ENCODE peak calls at places on chromosomes 3 and 15, in eight cellular contexts. Z is cardiac fibroblast, C is AG09309, K is heart left ventricle, U is A549, H is endothelial cell of umbilical vein, S is body of pancreas, P is RWPE2. R is an unnamed sample.
A peak's percentile ranks its signal among the peaks of the same experiment; 100 is the strongest.

GRCh38 chr15:77037475-77038209 is 33.3 kb downstream of the TSPAN3 start:
- DNase-seq in U (no peak), Z (no peak), S (peak; percentile 11), K (no peak), P (no peak), H (no peak), C (no peak), R (no peak)

GRCh38 chr3:104635872-104636580 is 730.7 kb upstream of the ALCAM start:
- DNase-seq in C (no peak), S (peak; percentile 34), Z (no peak), K (no peak), U (no peak), P (no peak), H (no peak), R (peak; percentile 21)

GRCh38 chr3:187484547-187485325 is 116.6 kb downstream of the RTP4 start:
- DNase-seq in S (no peak), P (no peak), K (no peak), H (no peak), C (no peak), Z (no peak), U (no peak), R (no peak)

GRCh38 chr3:62665627-62666433 is 209.4 kb downstream of the CADPS start:
- DNase-seq in H (peak; percentile 52), P (peak; percentile 51), S (peak; percentile 75), K (peak; percentile 66), C (peak; percentile 16), Z (peak; percentile 66), U (peak; percentile 0), R (peak; percentile 83)

GRCh38 chr3:42544492-42545283 is 37.1 kb downstream of the SEC22C start:
- DNase-seq in P (no peak), S (peak; percentile 71), C (no peak), K (peak; percentile 61), Z (peak; percentile 10), H (peak; percentile 36), U (no peak), R (no peak)

GRCh38 chr15:62739082-62739481 is 303.5 kb upstream of the TPM1 start:
- DNase-seq in K (no peak), P (no peak), U (peak; percentile 32), C (no peak), S (no peak), H (no peak), Z (peak; percentile 72), R (no peak)

GRCh38 chr3:182621435-182622240 is 171.7 kb upstream of the ATP11B start:
- DNase-seq in Z (no peak), P (no peak), H (peak; percentile 15), U (no peak), C (no peak), S (no peak), K (no peak), R (no peak)

GRCh38 chr3:113110263-113110662 is 101.1 kb upstream of the BOC start:
- DNase-seq in P (no peak), H (no peak), S (no peak), C (no peak), U (no peak), K (no peak), Z (no peak), R (no peak)

GRCh38 chr15:29099131-29099880 is 170.3 kb downstream of the NSMCE3 start:
- DNase-seq in U (no peak), K (no peak), Z (no peak), C (no peak), H (no peak), S (no peak), P (peak; percentile 52), R (no peak)

GRCh38 chr3:110528305-110529121 is 543.1 kb upstream of the NECTIN3 start:
- DNase-seq in Z (peak; percentile 26), P (no peak), S (no peak), C (no peak), H (no peak), K (no peak), U (no peak), R (no peak)

GRCh38 chr3:129984124-129984523 is 9.6 kb downstream of the TRH start:
- DNase-seq in S (no peak), Z (peak; percentile 10), U (no peak), C (no peak), H (no peak), P (no peak), K (no peak), R (no peak)

GRCh38 chr15:39200586-39200985 is 380.3 kb upstream of the THBS1 start:
- DNase-seq in U (no peak), H (no peak), P (no peak), S (no peak), Z (no peak), C (no peak), K (no peak), R (no peak)

GRCh38 chr15:100628746-100629145 is 26.4 kb downstream of the ASB7 start:
- DNase-seq in Z (no peak), P (no peak), H (no peak), K (no peak), C (peak; percentile 88), S (no peak), U (no peak), R (no peak)

DNA sequence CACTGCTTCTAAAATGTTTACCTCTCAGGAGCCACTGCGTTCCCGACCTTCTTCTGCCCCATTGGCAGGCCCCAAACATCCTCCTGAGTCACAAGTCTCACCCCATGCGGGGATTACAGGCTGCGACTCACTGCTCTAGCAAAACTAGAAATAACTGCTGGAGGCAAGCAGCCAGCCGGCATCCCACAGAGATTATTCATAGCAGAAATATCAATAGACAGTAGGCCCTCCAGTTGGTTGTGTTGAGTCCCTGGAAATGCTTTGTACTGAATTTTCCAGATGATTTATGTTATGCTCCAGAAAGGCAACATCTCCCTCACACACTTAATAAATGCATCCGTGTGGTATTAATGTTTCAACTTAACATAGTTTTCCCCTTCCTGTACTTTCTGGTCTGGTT is 64.8 kb downstream of the RFTN1 start:
- DNase-seq in C (peak; percentile 88), U (peak; percentile 25), Z (peak; percentile 97), K (peak; percentile 79), H (peak; percentile 59), S (no peak), P (peak; percentile 76), R (no peak)
- H3K4me3 ChIP-seq in C (no peak overlapping the region), U (no peak overlapping the region), Z (no peak overlapping the region), K (no peak overlapping the region), H (no peak overlapping the region), S (no peak overlapping the region), P (no peak overlapping the region), R (no peak overlapping the region)

DNA sequence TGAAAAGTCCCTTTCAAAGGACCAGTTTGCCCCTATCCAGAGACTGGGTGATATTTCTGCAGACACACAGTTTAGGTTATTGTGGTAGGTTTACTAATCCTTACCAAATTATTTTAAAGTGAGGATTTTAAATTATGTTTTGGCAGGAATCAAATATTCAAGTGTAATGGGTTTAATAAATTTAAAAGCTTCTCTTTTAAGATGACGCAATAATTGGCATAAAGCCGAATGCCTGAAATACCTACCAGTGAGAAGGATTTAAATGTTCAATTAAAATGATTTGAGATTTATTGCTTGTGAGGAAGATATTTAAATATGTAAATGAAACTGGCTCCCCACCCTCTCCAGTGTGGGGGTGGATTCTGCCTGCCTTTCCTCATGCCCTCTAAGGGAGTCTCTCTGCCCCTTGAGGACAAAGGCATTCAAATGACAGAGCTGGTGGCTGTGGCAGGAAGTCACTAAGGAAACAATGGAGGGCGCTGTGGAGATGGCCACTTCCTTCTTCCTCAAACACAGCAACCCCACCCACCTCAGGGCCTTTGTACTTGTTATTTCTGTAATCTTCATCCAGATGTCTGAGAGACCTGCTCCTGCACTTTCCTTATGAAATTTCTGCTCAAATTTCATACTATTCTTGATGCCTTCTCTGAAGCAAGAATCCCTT is 131.7 kb downstream of the TNIK start:
- DNase-seq in S (no peak), U (no peak), H (no peak), P (no peak), Z (peak; percentile 41), C (no peak), K (no peak), R (peak; percentile 33)
- TF ChIP-seq CTCF in S (no peak), U (peak; percentile 15), H (peak; percentile 11), P (no peak), Z (no peak), C (no peak), K (no peak), R (peak; percentile 54)

DNA sequence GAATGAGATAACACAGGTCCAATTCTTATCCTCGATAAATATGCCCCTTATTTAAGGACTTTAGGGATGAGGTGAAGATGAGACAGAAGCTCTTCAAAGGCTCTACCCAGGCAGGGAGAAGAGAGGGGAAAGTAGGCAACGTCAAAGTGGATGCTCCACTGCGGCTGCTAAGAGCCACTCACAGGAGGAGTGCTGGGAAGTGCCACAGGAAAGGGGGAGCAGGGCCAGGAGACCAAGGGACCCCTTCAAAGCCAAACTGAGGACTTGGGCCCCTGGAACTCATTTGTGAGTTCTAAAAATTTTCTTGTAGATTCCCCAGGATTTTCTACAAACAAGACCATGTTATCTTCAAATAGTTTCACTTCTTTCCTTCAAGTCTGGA is 47.3 kb upstream of the ATG7 start:
- DNase-seq in C (no peak), U (no peak), S (no peak), P (no peak), K (no peak), H (no peak), Z (no peak), R (no peak)
- H3K4me3 ChIP-seq in C (peak overlapping the region; percentile 48), U (peak overlapping the region; percentile 64), S (no peak overlapping the region), P (peak overlapping the region; percentile 46), K (peak overlapping the region; percentile 18), H (peak overlapping the region; percentile 71), Z (no peak overlapping the region), R (no peak overlapping the region)

GRCh38 chr3:71206821-71207220 is 376.7 kb downstream of the FOXP1 start:
- DNase-seq in P (no peak), U (no peak), Z (no peak), H (no peak), K (no peak), S (no peak), C (no peak), R (no peak)

GRCh38 chr3:71211083-71211482 is 372.4 kb downstream of the FOXP1 start:
- DNase-seq in Z (peak; percentile 15), U (no peak), K (no peak), C (no peak), H (no peak), S (no peak), P (no peak), R (no peak)

GRCh38 chr3:71207632-71208031 is 375.9 kb downstream of the FOXP1 start:
- DNase-seq in C (no peak), H (no peak), U (no peak), P (no peak), Z (no peak), S (no peak), K (no peak), R (no peak)

GRCh38 chr3:71208273-71209095 is 375.0 kb downstream of the FOXP1 start:
- DNase-seq in K (no peak), H (no peak), P (no peak), S (peak; percentile 25), Z (peak; percentile 42), U (peak; percentile 33), C (no peak), R (no peak)

DNA sequence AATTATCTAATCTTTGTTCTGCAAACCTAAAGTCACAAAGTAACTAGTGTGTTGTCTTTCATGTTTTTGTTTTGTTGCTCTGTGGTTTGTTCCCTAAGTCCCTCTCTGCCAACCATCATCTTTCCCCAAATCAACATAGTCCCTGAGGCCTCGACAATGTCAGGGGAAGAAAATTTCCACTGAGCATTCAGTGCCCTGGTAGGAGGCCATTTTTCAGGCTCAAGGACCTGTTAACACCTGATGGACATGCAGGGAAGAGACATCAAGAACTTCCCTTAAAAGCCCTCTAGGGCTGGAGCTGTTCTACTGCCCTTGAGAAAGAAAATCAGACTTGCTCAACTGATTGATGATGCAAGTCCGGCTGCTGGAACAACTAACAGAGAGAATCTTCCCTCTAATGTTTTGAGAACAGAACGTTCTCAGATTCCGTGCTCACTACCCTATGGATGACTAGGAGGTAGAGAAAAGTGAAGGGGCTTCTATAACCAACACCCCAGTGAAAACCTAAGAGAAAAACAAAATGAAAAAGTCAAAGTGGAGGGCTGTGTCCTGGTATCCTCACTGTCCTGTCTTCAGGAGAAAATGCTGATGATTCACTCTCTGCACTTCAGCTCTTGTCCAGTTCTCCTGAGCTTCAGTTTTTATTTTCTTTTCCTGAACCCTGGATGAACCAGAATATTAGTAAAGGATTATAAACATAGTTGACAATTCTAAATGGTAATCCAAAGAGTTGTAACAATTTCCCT is 373.1 kb downstream of the FOXP1 start:
- DNase-seq in C (peak; percentile 34), H (no peak), Z (peak; percentile 90), U (peak; percentile 25), K (no peak), S (peak; percentile 26), P (no peak), R (no peak)
- TF ChIP-seq CTCF in C (peak; percentile 23), H (no peak), Z (peak; percentile 48), U (no peak), K (no peak), S (peak; percentile 36), P (no peak), R (no peak)

R was measured in BE2C.